ENCODE peak calls at places on chromosome 15, in five cellular contexts. One of them, this sample, is unnamed.

GRCh38 chr15:75049392-75049791 is 26.0 kb downstream of the PPCDC start:
- DNase-seq in PC-3: no peak
- DNase-seq in activated naive CD4-positive, alpha-beta T cell treated with anti-CD3 and anti-CD28 coated beads, Interleukin-2, amount 10 ng/mL, durations not matched to agents 7 days and 5 days: no peak
- DNase-seq in brain pericyte: no peak
- DNase-seq in GM20000: no peak
- DNase-seq in this sample: no peak

GRCh38 chr15:49110158-49110944 is 45.0 kb downstream of the COPS2 start:
- DNase-seq in PC-3: no peak
- DNase-seq in activated naive CD4-positive, alpha-beta T cell treated with anti-CD3 and anti-CD28 coated beads, Interleukin-2, amount 10 ng/mL, durations not matched to agents 7 days and 5 days: no peak
- DNase-seq in brain pericyte: no peak
- DNase-seq in GM20000: no peak
- DNase-seq in this sample: no peak

GRCh38 chr15:40327338-40327917 is 3.9 kb downstream of the INAFM2 start:
- DNase-seq in PC-3: no peak
- DNase-seq in activated naive CD4-positive, alpha-beta T cell treated with anti-CD3 and anti-CD28 coated beads, Interleukin-2, amount 10 ng/mL, durations not matched to agents 7 days and 5 days: no peak
- DNase-seq in brain pericyte: no peak
- DNase-seq in GM20000: no peak
- DNase-seq in this sample: no peak

GRCh38 chr15:31326729-31327673 is at the start of gene KLF13:
- DNase-seq in PC-3: peak; percentile 55
- DNase-seq in activated naive CD4-positive, alpha-beta T cell treated with anti-CD3 and anti-CD28 coated beads, Interleukin-2, amount 10 ng/mL, durations not matched to agents 7 days and 5 days: peak; percentile 79
- DNase-seq in brain pericyte: no peak
- DNase-seq in GM20000: peak; percentile 79
- DNase-seq in this sample: no peak

GRCh38 chr15:89356634-89357298 is 22.1 kb upstream of the POLG start:
- DNase-seq in PC-3: peak; percentile 66
- DNase-seq in activated naive CD4-positive, alpha-beta T cell treated with anti-CD3 and anti-CD28 coated beads, Interleukin-2, amount 10 ng/mL, durations not matched to agents 7 days and 5 days: no peak
- DNase-seq in brain pericyte: no peak
- DNase-seq in GM20000: peak; percentile 30
- DNase-seq in this sample: no peak

GRCh38 chr15:63080638-63081250 is 38.2 kb downstream of the TPM1 start:
- DNase-seq in PC-3: no peak
- DNase-seq in activated naive CD4-positive, alpha-beta T cell treated with anti-CD3 and anti-CD28 coated beads, Interleukin-2, amount 10 ng/mL, durations not matched to agents 7 days and 5 days: no peak
- DNase-seq in brain pericyte: no peak
- DNase-seq in GM20000: no peak
- DNase-seq in this sample: no peak

GRCh38 chr15:89514596-89515406 is 18.4 kb upstream of the RHCG start:
- DNase-seq in PC-3: peak; percentile 80
- DNase-seq in activated naive CD4-positive, alpha-beta T cell treated with anti-CD3 and anti-CD28 coated beads, Interleukin-2, amount 10 ng/mL, durations not matched to agents 7 days and 5 days: no peak
- DNase-seq in brain pericyte: no peak
- DNase-seq in GM20000: no peak
- DNase-seq in this sample: no peak

GRCh38 chr15:59543721-59544547 is 67.6 kb upstream of the GCNT3 start:
- DNase-seq in PC-3: no peak
- DNase-seq in activated naive CD4-positive, alpha-beta T cell treated with anti-CD3 and anti-CD28 coated beads, Interleukin-2, amount 10 ng/mL, durations not matched to agents 7 days and 5 days: peak; percentile 38
- DNase-seq in brain pericyte: no peak
- DNase-seq in GM20000: peak; percentile 32
- DNase-seq in this sample: peak; percentile 73

GRCh38 chr15:90934256-90934948 is 683 bp upstream of the UNC45A start:
- DNase-seq in PC-3: peak; percentile 88
- DNase-seq in activated naive CD4-positive, alpha-beta T cell treated with anti-CD3 and anti-CD28 coated beads, Interleukin-2, amount 10 ng/mL, durations not matched to agents 7 days and 5 days: peak; percentile 93
- DNase-seq in brain pericyte: no peak
- DNase-seq in GM20000: peak; percentile 90
- DNase-seq in this sample: peak; percentile 78

This sample was measured in GM06990.